ENCODE peak calls at places on chromosomes 1 and 21, in eight cellular contexts. One of them, this sample, is unnamed.

GRCh38 chr1:20250346-20250989 is 40.2 kb upstream of the VWA5B1 start:
- DNase-seq in H1: no peak
- DNase-seq in HCT116: no peak
- DNase-seq in GM12878: peak
- DNase-seq in endothelial cell of umbilical vein: no peak
- DNase-seq in K562: no peak
- DNase-seq in GM23338: no peak
- DNase-seq in HepG2: peak
- DNase-seq in this sample: no peak

GRCh38 chr1:184656221-184656620 is 98.4 kb downstream of the EDEM3 start:
- DNase-seq in H1: no peak
- DNase-seq in GM23338: no peak
- DNase-seq in GM12878: no peak
- DNase-seq in HCT116: no peak
- DNase-seq in endothelial cell of umbilical vein: no peak
- DNase-seq in K562: no peak
- DNase-seq in HepG2: no peak
- DNase-seq in this sample: no peak

GRCh38 chr1:23558872-23559135 is 497 bp downstream of the ID3 start:
- DNase-seq in GM12878: no peak
- DNase-seq in HepG2: no peak
- DNase-seq in GM23338: no peak
- DNase-seq in endothelial cell of umbilical vein: no peak
- DNase-seq in HCT116: no peak
- DNase-seq in H1: no peak
- DNase-seq in K562: no peak
- DNase-seq in this sample: no peak

GRCh38 chr1:117636637-117637425 is 31.0 kb downstream of the TENT5C start:
- DNase-seq in endothelial cell of umbilical vein: no peak
- DNase-seq in HepG2: no peak
- DNase-seq in GM12878: no peak
- DNase-seq in K562: no peak
- DNase-seq in HCT116: no peak
- DNase-seq in H1: no peak
- DNase-seq in GM23338: no peak
- DNase-seq in this sample: no peak

GRCh38 chr1:211734791-211735190 is 59.4 kb upstream of the NEK2 start:
- DNase-seq in GM12878: no peak
- DNase-seq in K562: no peak
- DNase-seq in H1: no peak
- DNase-seq in HepG2: no peak
- DNase-seq in endothelial cell of umbilical vein: peak
- DNase-seq in HCT116: no peak
- DNase-seq in GM23338: no peak
- DNase-seq in this sample: no peak

GRCh38 chr1:184036517-184036949 is 995 bp downstream of the COLGALT2 start:
- DNase-seq in GM12878: no peak
- DNase-seq in HepG2: peak
- DNase-seq in H1: no peak
- DNase-seq in endothelial cell of umbilical vein: peak
- DNase-seq in K562: peak
- DNase-seq in HCT116: no peak
- DNase-seq in GM23338: peak
- DNase-seq in this sample: no peak

GRCh38 chr1:67743072-67743725 is 58.2 kb downstream of the GADD45A start:
- DNase-seq in GM12878: no peak
- DNase-seq in GM23338: no peak
- DNase-seq in H1: no peak
- DNase-seq in endothelial cell of umbilical vein: no peak
- DNase-seq in HCT116: no peak
- DNase-seq in K562: no peak
- DNase-seq in HepG2: no peak
- DNase-seq in this sample: no peak

GRCh38 chr1:69777423-69777822 is 209.7 kb downstream of the LRRC7 start:
- DNase-seq in K562: no peak
- DNase-seq in endothelial cell of umbilical vein: no peak
- DNase-seq in HCT116: no peak
- DNase-seq in HepG2: no peak
- DNase-seq in GM23338: no peak
- DNase-seq in H1: no peak
- DNase-seq in GM12878: no peak
- DNase-seq in this sample: no peak

GRCh38 chr1:98104285-98104684 is 183.5 kb upstream of the DPYD start:
- DNase-seq in K562: no peak
- DNase-seq in H1: no peak
- DNase-seq in GM23338: no peak
- DNase-seq in GM12878: no peak
- DNase-seq in HCT116: no peak
- DNase-seq in endothelial cell of umbilical vein: no peak
- DNase-seq in HepG2: no peak
- DNase-seq in this sample: no peak

GRCh38 chr1:202844935-202845334 is 34.2 kb downstream of the PCAT6 start:
- DNase-seq in GM12878: no peak
- DNase-seq in GM23338: peak
- DNase-seq in HCT116: no peak
- DNase-seq in HepG2: no peak
- DNase-seq in H1: no peak
- DNase-seq in endothelial cell of umbilical vein: no peak
- DNase-seq in K562: no peak
- DNase-seq in this sample: no peak

GRCh38 chr21:14533555-14534400 is 12.3 kb downstream of the SAMSN1 start:
- DNase-seq in HepG2: no peak
- DNase-seq in GM23338: no peak
- DNase-seq in endothelial cell of umbilical vein: peak
- DNase-seq in K562: peak
- DNase-seq in HCT116: peak
- DNase-seq in GM12878: peak
- DNase-seq in H1: no peak
- DNase-seq in this sample: no peak

GRCh38 chr1:45485949-45486348 is 5.0 kb downstream of the TESK2 start:
- DNase-seq in H1: no peak
- DNase-seq in HCT116: no peak
- DNase-seq in GM23338: no peak
- DNase-seq in GM12878: no peak
- DNase-seq in HepG2: no peak
- DNase-seq in K562: no peak
- DNase-seq in endothelial cell of umbilical vein: no peak
- DNase-seq in this sample: no peak

GRCh38 chr1:32197837-32198236 is 2.6 kb upstream of the CCDC28B start:
- DNase-seq in GM23338: no peak
- DNase-seq in endothelial cell of umbilical vein: no peak
- DNase-seq in HepG2: no peak
- DNase-seq in H1: no peak
- DNase-seq in GM12878: no peak
- DNase-seq in HCT116: no peak
- DNase-seq in K562: no peak
- DNase-seq in this sample: no peak

GRCh38 chr1:110150330-110151174 is at the start of gene SLC6A17:
- DNase-seq in H1: no peak
- DNase-seq in endothelial cell of umbilical vein: peak
- DNase-seq in HCT116: peak
- DNase-seq in GM23338: peak
- DNase-seq in HepG2: no peak
- DNase-seq in K562: peak
- DNase-seq in GM12878: no peak
- DNase-seq in this sample: no peak

DNA sequence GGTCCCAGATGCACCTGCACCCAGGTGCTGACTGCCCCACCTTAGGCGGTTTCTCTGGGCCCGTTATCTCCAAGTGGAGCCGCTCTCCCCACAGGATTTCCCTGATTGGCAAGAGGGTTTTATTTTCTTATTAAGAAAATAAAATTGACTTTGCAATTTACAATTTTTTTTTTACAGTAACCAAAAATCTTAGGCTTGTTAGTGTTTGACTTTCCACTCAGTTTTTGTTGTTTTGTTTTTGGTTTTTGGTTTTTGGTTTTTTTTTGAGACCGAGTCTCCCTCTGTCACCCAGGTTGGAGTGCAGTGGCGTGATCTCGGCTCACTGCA is 4.8 kb upstream of the CCDC27 start:
- DNase-seq in HCT116: no peak
- DNase-seq in GM12878: no peak
- DNase-seq in endothelial cell of umbilical vein: no peak
- DNase-seq in K562: no peak
- DNase-seq in H1: no peak
- DNase-seq in HepG2: no peak
- DNase-seq in GM23338: no peak
- DNase-seq in this sample: no peak
- H3K4me3 ChIP-seq in HCT116: no peak
- H3K4me3 ChIP-seq in GM12878: peak
- H3K4me3 ChIP-seq in endothelial cell of umbilical vein: peak
- H3K4me3 ChIP-seq in K562: peak
- H3K4me3 ChIP-seq in H1: peak
- H3K4me3 ChIP-seq in HepG2: peak
- H3K4me3 ChIP-seq in GM23338: no peak
- H3K4me3 ChIP-seq in this sample: peak

DNA sequence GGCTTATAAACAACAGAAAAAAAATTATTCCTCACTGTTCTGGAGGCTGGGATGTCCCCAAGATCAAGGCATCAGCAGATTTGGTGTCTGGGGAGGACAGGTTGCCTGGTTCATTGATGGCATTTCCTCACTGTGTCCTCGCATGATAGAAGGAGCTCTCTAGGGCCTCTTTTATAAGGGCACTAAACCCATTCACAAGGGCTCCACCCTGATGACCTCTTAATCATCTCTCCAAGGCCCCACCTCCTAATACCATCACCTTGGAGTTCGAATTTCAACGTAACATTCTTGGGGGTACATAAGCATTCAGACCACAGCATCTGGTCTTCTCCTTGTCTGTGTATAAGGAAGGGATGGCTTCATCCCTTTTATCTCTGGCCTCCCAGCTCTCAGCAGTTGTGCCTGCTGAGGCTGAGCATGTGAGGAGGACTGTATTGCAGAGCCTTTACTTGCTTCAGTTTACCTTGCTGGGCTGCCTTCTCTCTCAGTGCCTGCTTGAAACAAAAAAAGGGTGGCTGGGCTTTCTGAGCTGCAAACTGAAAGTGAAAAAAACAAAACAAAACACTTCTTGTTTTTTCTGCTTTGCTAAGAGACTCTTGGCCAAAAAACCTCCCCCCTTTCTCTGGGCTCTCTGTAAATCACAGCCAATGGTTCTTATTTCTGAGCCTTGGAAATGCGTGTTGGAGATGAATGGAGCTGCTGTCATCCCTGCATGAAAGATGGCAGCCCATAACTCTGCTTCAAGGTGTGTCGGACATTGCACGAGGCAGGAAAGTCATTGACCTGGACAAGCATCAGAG is 75.8 kb downstream of the RHOU start:
- DNase-seq in endothelial cell of umbilical vein: no peak
- DNase-seq in H1: no peak
- DNase-seq in GM23338: no peak
- DNase-seq in HepG2: no peak
- DNase-seq in GM12878: no peak
- DNase-seq in K562: no peak
- DNase-seq in HCT116: no peak
- DNase-seq in this sample: no peak
- TF ChIP-seq POLR2AphosphoS5 in endothelial cell of umbilical vein: no peak
- TF ChIP-seq POLR2AphosphoS5 in H1: no peak
- TF ChIP-seq POLR2AphosphoS5 in GM23338: no peak
- TF ChIP-seq POLR2AphosphoS5 in HepG2: no peak
- TF ChIP-seq POLR2AphosphoS5 in GM12878: no peak
- TF ChIP-seq POLR2AphosphoS5 in K562: no peak
- TF ChIP-seq POLR2AphosphoS5 in HCT116: no peak
- TF ChIP-seq POLR2AphosphoS5 in this sample: no peak

GRCh38 chr1:201539561-201540404 is 856 bp downstream of the NAV1 start:
- DNase-seq in GM23338: peak
- DNase-seq in K562: no peak
- DNase-seq in GM12878: no peak
- DNase-seq in H1: no peak
- DNase-seq in endothelial cell of umbilical vein: peak
- DNase-seq in HCT116: no peak
- DNase-seq in HepG2: no peak
- DNase-seq in this sample: no peak
- TF ChIP-seq EZH2 in GM23338: peak
- TF ChIP-seq EZH2 in K562: no peak
- TF ChIP-seq EZH2 in GM12878: no peak
- TF ChIP-seq EZH2 in H1: peak
- TF ChIP-seq EZH2 in endothelial cell of umbilical vein: no peak
- TF ChIP-seq EZH2 in HCT116: no peak
- TF ChIP-seq EZH2 in HepG2: peak
- TF ChIP-seq EZH2 in this sample: no peak

GRCh38 chr21:45889115-45889708 is 92.4 kb upstream of the COL6A1 start:
- DNase-seq in endothelial cell of umbilical vein: no peak
- DNase-seq in HCT116: no peak
- DNase-seq in GM12878: no peak
- DNase-seq in K562: no peak
- DNase-seq in H1: no peak
- DNase-seq in HepG2: no peak
- DNase-seq in GM23338: no peak
- DNase-seq in this sample: no peak

GRCh38 chr21:45892156-45892919 is 89.2 kb upstream of the COL6A1 start:
- DNase-seq in HepG2: no peak
- DNase-seq in GM12878: no peak
- DNase-seq in K562: no peak
- DNase-seq in HCT116: no peak
- DNase-seq in GM23338: no peak
- DNase-seq in endothelial cell of umbilical vein: no peak
- DNase-seq in H1: no peak
- DNase-seq in this sample: no peak

GRCh38 chr21:45889961-45890360 is 91.6 kb upstream of the COL6A1 start:
- DNase-seq in GM12878: no peak
- DNase-seq in GM23338: no peak
- DNase-seq in K562: no peak
- DNase-seq in HCT116: no peak
- DNase-seq in endothelial cell of umbilical vein: no peak
- DNase-seq in H1: no peak
- DNase-seq in HepG2: no peak
- DNase-seq in this sample: no peak

GRCh38 chr21:45893166-45894106 is 88.1 kb upstream of the COL6A1 start:
- DNase-seq in HepG2: no peak
- DNase-seq in GM12878: no peak
- DNase-seq in K562: no peak
- DNase-seq in HCT116: no peak
- DNase-seq in H1: no peak
- DNase-seq in endothelial cell of umbilical vein: no peak
- DNase-seq in GM23338: no peak
- DNase-seq in this sample: no peak

DNA sequence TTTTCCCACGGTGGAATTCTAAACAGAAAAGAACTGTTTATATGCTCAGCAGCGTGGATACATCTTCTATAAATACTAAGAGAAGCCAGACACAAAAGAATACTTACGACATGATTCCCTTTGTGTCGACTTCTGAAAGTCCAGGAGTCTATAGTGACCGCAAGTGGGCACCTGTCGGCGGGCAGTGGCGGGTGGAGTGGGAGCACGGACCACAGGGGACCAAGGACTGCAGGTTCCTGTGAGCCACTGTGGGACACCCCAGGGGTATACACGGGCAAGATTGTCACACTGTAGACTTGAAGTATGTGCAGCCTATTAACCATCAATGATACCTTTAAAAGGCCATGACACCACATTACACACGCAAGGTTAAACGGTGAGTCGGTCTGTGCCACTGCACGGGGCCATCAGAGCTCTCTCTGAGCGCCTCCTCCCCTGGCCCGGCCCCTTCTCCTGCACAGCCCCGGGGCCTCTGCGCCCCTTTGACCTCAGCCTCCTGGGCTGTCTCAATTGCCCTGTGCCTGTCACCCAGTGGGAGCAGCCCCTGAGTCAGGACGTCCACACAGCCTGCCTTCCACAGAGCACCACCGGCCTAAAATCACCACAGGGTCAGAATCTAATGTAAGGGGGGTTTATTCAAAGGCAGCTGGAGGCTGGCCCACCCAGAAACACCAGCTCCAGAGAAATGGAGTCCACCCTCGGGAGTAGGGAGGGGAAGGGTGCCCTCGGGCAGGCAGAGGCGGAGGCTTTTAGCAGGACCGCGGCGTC is 90.0 kb upstream of the COL6A1 start:
- DNase-seq in HepG2: no peak
- DNase-seq in HCT116: no peak
- DNase-seq in GM12878: no peak
- DNase-seq in endothelial cell of umbilical vein: no peak
- DNase-seq in GM23338: no peak
- DNase-seq in K562: no peak
- DNase-seq in H1: no peak
- DNase-seq in this sample: no peak
- H3K4me3 ChIP-seq in HepG2: no peak
- H3K4me3 ChIP-seq in HCT116: no peak
- H3K4me3 ChIP-seq in GM12878: no peak
- H3K4me3 ChIP-seq in endothelial cell of umbilical vein: no peak
- H3K4me3 ChIP-seq in GM23338: no peak
- H3K4me3 ChIP-seq in K562: no peak
- H3K4me3 ChIP-seq in H1: no peak
- H3K4me3 ChIP-seq in this sample: no peak

This sample was measured in SK-N-MC.